ENCODE peak calls at places on chromosomes 7 and 10, in five cellular contexts. A is transverse colon, J is iris pigment epithelial cell, K is cardiac septum, D is neural crest cell. R is an unnamed sample.

GRCh38 chr10:122142652-122143237 is 128.4 kb upstream of the BTBD16 start:
- DNase-seq in A (no peak), J (no peak), D (peak), K (peak), R (no peak)

GRCh38 chr7:24732646-24733413 is 24.4 kb downstream of the GSDME start:
- DNase-seq in J (peak), D (no peak), K (no peak), A (no peak), R (no peak)

GRCh38 chr7:99397632-99397983 is 10.8 kb downstream of the PDAP1 start:
- DNase-seq in J (no peak), A (no peak), D (no peak), K (no peak), R (no peak)

GRCh38 chr10:43863859-43864591 is 215.3 kb upstream of the ZNF32 start:
- DNase-seq in J (peak), D (no peak), K (peak), A (peak), R (peak)

GRCh38 chr10:51886438-51887068 is 187.2 kb upstream of the CSTF2T start:
- DNase-seq in J (peak), K (no peak), D (no peak), A (no peak), R (no peak)

GRCh38 chr10:712089-712488 is 22.6 kb upstream of the DIP2C start:
- DNase-seq in J (no peak), D (no peak), A (no peak), K (no peak), R (no peak)

GRCh38 chr7:131188367-131189339 is 139.0 kb upstream of the MKLN1 start:
- DNase-seq in A (no peak), J (peak), K (no peak), D (no peak), R (peak)

GRCh38 chr7:42876182-42877068 is 35.4 kb downstream of the C7orf25 start:
- DNase-seq in A (peak), K (no peak), D (peak), J (peak), R (no peak)

GRCh38 chr7:2220954-2221353 is 11.8 kb downstream of the MAD1L1 start:
- DNase-seq in D (no peak), A (no peak), K (no peak), J (no peak), R (no peak)

GRCh38 chr10:110410329-110411046 is 87.2 kb upstream of the DUSP5 start:
- DNase-seq in D (no peak), J (peak), K (no peak), A (peak), R (peak)

R was measured in posterior vena cava.